ENCODE peak calls at places on chromosomes 16 and 17, in five cellular contexts. W, J, Z, M and E are unnamed samples.
A peak's percentile ranks its signal among the peaks of the same experiment; 100 is the strongest.

GRCh38 chr17:81635973-81636504 is 873 bp downstream of the NPLOC4 start:
- DNase-seq in W (no peak), J (no peak), Z (no peak), M (no peak), E (no peak)

GRCh38 chr17:66943484-66943883 is 21.0 kb upstream of the CACNG4 start:
- DNase-seq in W (no peak), J (no peak), Z (peak; percentile 27), M (no peak), E (no peak)

GRCh38 chr17:66549312-66549705 is 246.9 kb downstream of the PRKCA start:
- DNase-seq in W (no peak), J (no peak), Z (no peak), M (no peak), E (no peak)

GRCh38 chr17:50311112-50311460 is 34.8 kb upstream of the XYLT2 start:
- DNase-seq in W (no peak), J (no peak), Z (no peak), M (no peak), E (no peak)

GRCh38 chr17:76968707-76969597 is 100.7 kb downstream of the MGAT5B start:
- DNase-seq in W (no peak), J (peak; percentile 44), Z (no peak), M (peak; percentile 98), E (peak; percentile 12)

GRCh38 chr17:77513045-77513444 is 372.3 kb downstream of the SEC14L1 start:
- DNase-seq in W (no peak), J (no peak), Z (no peak), M (no peak), E (no peak)

GRCh38 chr17:74875155-74875969 is 2.6 kb upstream of the FDXR start:
- DNase-seq in W (no peak), J (no peak), Z (no peak), M (no peak), E (no peak)

GRCh38 chr17:74118504-74118903 is 85.0 kb upstream of the RPL38 start:
- DNase-seq in W (no peak), J (no peak), Z (peak; percentile 32), M (peak; percentile 79), E (no peak)

GRCh38 chr17:9529033-9529748 is 46.4 kb downstream of the STX8 start:
- DNase-seq in W (no peak), J (no peak), Z (no peak), M (peak; percentile 33), E (no peak)

GRCh38 chr17:75105269-75106080 is 4.3 kb upstream of the ARMC7 start:
- DNase-seq in W (no peak), J (peak; percentile 82), Z (no peak), M (peak; percentile 72), E (no peak)

GRCh38 chr16:53083123-53083522 is 28.3 kb downstream of the CHD9 start:
- DNase-seq in W (no peak), J (no peak), Z (no peak), M (no peak), E (no peak)

GRCh38 chr16:53081686-53082407 is 27.1 kb downstream of the CHD9 start:
- DNase-seq in W (no peak), J (no peak), Z (no peak), M (no peak), E (no peak)

GRCh38 chr16:53082509-53082908 is 27.7 kb downstream of the CHD9 start:
- DNase-seq in W (no peak), J (no peak), Z (no peak), M (no peak), E (no peak)

GRCh38 chr16:53080345-53081031 is 25.7 kb downstream of the CHD9 start:
- DNase-seq in W (peak; percentile 71), J (no peak), Z (peak; percentile 88), M (no peak), E (no peak)

DNA sequence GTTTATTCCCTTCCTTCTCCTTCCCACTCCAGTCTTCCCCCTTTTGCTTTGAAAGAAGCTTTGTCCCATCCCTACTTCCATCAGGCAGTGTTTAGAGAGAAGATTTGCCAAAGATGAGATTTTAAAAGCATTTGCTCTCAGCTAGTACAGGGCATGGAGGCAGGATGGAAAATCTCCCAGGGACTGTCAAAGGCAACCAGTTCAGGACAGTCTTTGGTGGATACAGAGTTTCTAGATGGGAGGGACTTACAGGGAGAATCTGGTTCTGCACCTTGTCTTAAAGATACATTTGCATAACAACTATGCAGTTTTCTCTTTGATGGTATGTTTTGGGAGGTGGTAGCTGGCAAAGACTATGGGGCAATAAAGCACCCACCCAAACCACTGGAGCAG is 26.2 kb downstream of the CHD9 start:
- DNase-seq in W (no peak), J (no peak), Z (no peak), M (no peak), E (no peak)
- H3K4me1 ChIP-seq in W (peaks cover 17% of the 10 kb centered on the region), J (peaks cover 7% of the 10 kb centered on the region), Z (peaks cover 57% of the 10 kb centered on the region), M (peaks cover 22% of the 10 kb centered on the region), E (no peaks in the 10 kb centered on the region)

GRCh38 chr17:61376931-61377838 is 22.5 kb upstream of the TBX2 start:
- DNase-seq in W (no peak), J (no peak), Z (no peak), M (no peak), E (no peak)
- H3K27ac ChIP-seq in W (no peak overlapping the region), J (no peak overlapping the region), Z (no peak overlapping the region), M (no peak overlapping the region), E (no peak overlapping the region)

DNA sequence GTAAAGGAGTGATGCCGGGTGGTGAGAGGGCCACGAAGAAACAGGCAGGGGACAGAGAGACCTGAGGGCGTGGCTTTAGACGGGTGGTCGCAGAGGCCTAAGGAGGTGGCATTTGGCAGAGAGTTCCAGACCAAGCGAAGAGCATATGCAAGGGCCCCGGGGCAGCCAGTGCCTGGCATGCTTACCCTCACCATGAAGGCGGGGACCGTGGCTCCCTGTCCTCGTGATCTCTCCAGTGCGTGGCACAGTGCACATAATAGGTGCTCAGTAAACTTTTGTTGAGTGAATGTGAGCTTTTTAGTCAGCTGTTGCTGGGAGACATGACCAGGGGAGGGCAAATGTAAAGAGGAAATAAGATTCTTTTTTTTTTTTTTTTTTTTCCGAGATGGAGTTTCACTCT is 245.6 kb upstream of the GSE1 start:
- DNase-seq in W (no peak), J (no peak), Z (no peak), M (no peak), E (no peak)
- H3K4me1 ChIP-seq in W (no peaks in the 10 kb centered on the region), J (no peaks in the 10 kb centered on the region), Z (peaks cover 58% of the 10 kb centered on the region), M (peaks cover 14% of the 10 kb centered on the region), E (no peaks in the 10 kb centered on the region)

DNA sequence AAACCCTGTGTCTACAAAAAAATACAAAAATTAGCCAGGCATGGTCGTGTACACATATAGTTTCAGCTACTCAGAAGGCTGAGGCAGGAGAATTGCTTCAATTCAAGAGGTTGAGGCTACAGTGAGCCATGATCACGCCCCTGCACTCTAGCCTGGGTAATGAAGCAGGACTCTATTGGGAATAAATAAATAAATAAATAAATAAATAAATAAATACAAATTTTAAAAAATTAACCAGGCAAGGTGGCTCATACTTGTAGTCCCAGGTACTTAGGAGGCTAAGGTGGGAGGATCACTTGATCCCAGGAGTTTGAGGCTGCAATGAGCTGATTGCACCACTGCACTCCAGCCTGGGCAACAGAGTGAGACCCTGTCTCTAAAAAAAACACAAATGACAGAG is 32.5 kb upstream of the NUFIP2 start:
- DNase-seq in W (no peak), J (no peak), Z (no peak), M (no peak), E (no peak)
- H3K27ac ChIP-seq in W (no peak overlapping the region), J (no peak overlapping the region), Z (no peak overlapping the region), M (no peak overlapping the region), E (no peak overlapping the region)

DNA sequence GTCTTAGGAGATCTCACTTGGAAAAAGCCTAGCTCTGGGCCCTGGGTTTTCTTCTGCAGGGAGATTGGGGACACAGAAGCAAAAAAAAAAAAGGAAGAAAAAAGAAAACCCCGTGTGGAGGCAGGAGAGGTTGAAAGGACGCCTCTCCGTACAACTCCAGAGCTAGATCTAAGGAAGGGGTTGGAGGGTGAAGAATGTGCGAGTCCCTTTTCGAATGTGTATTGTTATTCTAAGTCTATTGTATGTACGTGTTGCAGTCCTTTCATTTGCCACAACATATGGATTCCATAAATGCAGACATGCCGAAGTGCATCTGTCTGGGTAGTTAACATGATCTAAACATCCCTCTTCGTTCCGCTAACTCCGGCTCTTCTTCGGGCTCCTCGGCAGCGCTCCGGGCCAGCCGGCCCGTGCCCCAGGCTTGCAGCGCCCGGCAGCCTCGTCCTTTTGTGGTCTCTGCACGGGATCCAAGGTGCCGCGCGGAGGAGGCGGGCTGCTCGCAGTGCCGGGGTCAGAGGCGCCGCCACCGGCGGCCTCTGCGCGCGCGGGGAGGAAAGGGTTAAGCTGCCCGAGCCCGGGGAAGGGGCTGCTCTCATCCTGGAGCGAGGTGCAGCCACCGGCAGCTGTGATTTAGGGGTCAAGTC is 14.8 kb upstream of the ZFHX3 start:
- DNase-seq in W (no peak), J (no peak), Z (peak; percentile 59), M (peak; percentile 86), E (no peak)
- H3K4me1 ChIP-seq in W (peaks cover 12% of the 10 kb centered on the region), J (no peaks in the 10 kb centered on the region), Z (peaks cover 47% of the 10 kb centered on the region), M (peaks cover 67% of the 10 kb centered on the region), E (no peaks in the 10 kb centered on the region)

GRCh38 chr17:79997004-79997673 is 38.5 kb downstream of the TBC1D16 start:
- DNase-seq in W (no peak), J (peak; percentile 48), Z (no peak), M (no peak), E (peak; percentile 92)
- H3K27ac ChIP-seq in W (no peak overlapping the region), J (no peak overlapping the region), Z (no peak overlapping the region), M (no peak overlapping the region), E (peak overlapping the region; percentile 61)

GRCh38 chr16:69188716-69189115 is 1.8 kb downstream of the SNTB2 start:
- DNase-seq in W (no peak), J (no peak), Z (peak; percentile 56), M (peak; percentile 22), E (no peak)

GRCh38 chr16:69190598-69190997 is 3.6 kb downstream of the SNTB2 start:
- DNase-seq in W (no peak), J (no peak), Z (no peak), M (no peak), E (no peak)

GRCh38 chr16:69193860-69194259 is 6.9 kb downstream of the SNTB2 start:
- DNase-seq in W (no peak), J (no peak), Z (no peak), M (no peak), E (no peak)

GRCh38 chr16:69190046-69190588 is 3.2 kb downstream of the SNTB2 start:
- DNase-seq in W (no peak), J (no peak), Z (no peak), M (no peak), E (no peak)

DNA sequence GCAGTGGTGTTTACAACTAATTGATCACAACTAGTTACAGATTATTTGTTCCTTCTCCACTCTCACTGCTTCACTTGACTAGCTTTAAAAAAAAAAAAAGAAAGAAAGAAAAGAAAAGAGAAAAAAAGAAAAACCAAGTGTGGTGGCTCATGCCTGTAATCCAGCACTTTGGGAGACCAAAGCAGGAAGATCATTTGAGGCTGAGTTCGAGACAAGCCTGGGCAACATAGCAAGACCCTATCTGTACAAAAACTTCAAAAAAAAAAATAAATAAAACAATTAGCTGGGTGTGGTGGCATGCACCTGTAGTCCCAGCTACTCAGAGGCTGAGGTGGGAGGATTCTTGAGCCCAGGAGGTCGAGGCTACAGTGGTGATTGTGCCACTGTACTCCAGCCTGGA is 4.2 kb downstream of the SNTB2 start:
- DNase-seq in W (no peak), J (no peak), Z (no peak), M (no peak), E (no peak)
- H3K4me1 ChIP-seq in W (peaks cover 8% of the 10 kb centered on the region), J (peaks cover 7% of the 10 kb centered on the region), Z (peaks cover 58% of the 10 kb centered on the region), M (peaks cover 20% of the 10 kb centered on the region), E (peaks cover 35% of the 10 kb centered on the region)

DNA sequence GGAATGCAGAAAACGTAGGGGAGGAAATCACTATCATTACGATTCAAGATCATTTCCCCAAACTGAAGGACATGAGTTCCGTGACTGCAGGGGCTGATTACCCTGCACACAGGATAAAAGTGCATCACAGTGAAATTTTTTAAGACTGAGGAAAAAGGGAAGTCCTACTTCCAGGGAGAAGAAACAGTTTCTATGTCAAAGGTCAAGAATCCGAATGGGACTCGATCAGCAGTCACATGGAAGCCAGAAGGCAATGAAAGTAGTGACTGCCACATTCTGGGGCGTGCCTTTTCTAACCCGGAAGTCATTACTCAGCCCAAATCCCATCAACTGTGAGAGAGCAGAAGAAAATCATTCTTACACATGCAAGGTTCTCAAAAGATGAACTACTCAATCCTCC is 12.1 kb downstream of the ZZEF1 start:
- DNase-seq in W (no peak), J (peak; percentile 31), Z (peak; percentile 64), M (no peak), E (no peak)
- H3K27ac ChIP-seq in W (no peak overlapping the region), J (peak overlapping the region; percentile 33), Z (no peak overlapping the region), M (no peak overlapping the region), E (no peak overlapping the region)